ENCODE peak calls at places on chromosome X, in seven cellular contexts. One of them, this sample, is unnamed.

GRCh38 chrX:118432799-118433198 is 62.8 kb upstream of the DOCK11 start:
- DNase-seq in WTC11: no peak
- DNase-seq in lower lobe of right lung: no peak
- DNase-seq in GDM1: no peak
- DNase-seq in non-pigmented ciliary epithelial cell: no peak
- DNase-seq in SJCRH30: no peak
- DNase-seq in T-helper 1 cell: no peak
- DNase-seq in this sample: no peak

GRCh38 chrX:154799554-154800348 is 5.5 kb downstream of the MPP1 start:
- DNase-seq in non-pigmented ciliary epithelial cell: no peak
- DNase-seq in lower lobe of right lung: no peak
- DNase-seq in SJCRH30: peak
- DNase-seq in WTC11: no peak
- DNase-seq in T-helper 1 cell: no peak
- DNase-seq in GDM1: no peak
- DNase-seq in this sample: peak

GRCh38 chrX:12469296-12469695 is 321.9 kb upstream of the PRPS2 start:
- DNase-seq in T-helper 1 cell: no peak
- DNase-seq in SJCRH30: peak
- DNase-seq in WTC11: no peak
- DNase-seq in GDM1: no peak
- DNase-seq in non-pigmented ciliary epithelial cell: no peak
- DNase-seq in lower lobe of right lung: no peak
- DNase-seq in this sample: no peak

GRCh38 chrX:69067841-69068240 is 97.4 kb downstream of the PJA1 start:
- DNase-seq in non-pigmented ciliary epithelial cell: no peak
- DNase-seq in T-helper 1 cell: no peak
- DNase-seq in GDM1: no peak
- DNase-seq in lower lobe of right lung: no peak
- DNase-seq in SJCRH30: no peak
- DNase-seq in WTC11: no peak
- DNase-seq in this sample: no peak

GRCh38 chrX:31333181-31333831 is 261.5 kb upstream of the FTHL17 start:
- DNase-seq in non-pigmented ciliary epithelial cell: peak
- DNase-seq in SJCRH30: no peak
- DNase-seq in lower lobe of right lung: no peak
- DNase-seq in WTC11: no peak
- DNase-seq in T-helper 1 cell: no peak
- DNase-seq in GDM1: no peak
- DNase-seq in this sample: peak

GRCh38 chrX:15749642-15750610 is 11.9 kb downstream of the CA5B start:
- DNase-seq in SJCRH30: no peak
- DNase-seq in non-pigmented ciliary epithelial cell: no peak
- DNase-seq in WTC11: no peak
- DNase-seq in lower lobe of right lung: peak
- DNase-seq in GDM1: no peak
- DNase-seq in T-helper 1 cell: no peak
- DNase-seq in this sample: peak

GRCh38 chrX:20967725-20968124 is 406.5 kb upstream of the CNKSR2 start:
- DNase-seq in T-helper 1 cell: no peak
- DNase-seq in lower lobe of right lung: no peak
- DNase-seq in WTC11: no peak
- DNase-seq in non-pigmented ciliary epithelial cell: no peak
- DNase-seq in SJCRH30: no peak
- DNase-seq in GDM1: no peak
- DNase-seq in this sample: no peak

GRCh38 chrX:70452143-70452733 is 7.6 kb downstream of the DLG3 start:
- DNase-seq in SJCRH30: peak
- DNase-seq in GDM1: no peak
- DNase-seq in T-helper 1 cell: no peak
- DNase-seq in lower lobe of right lung: peak
- DNase-seq in WTC11: peak
- DNase-seq in non-pigmented ciliary epithelial cell: no peak
- DNase-seq in this sample: peak

GRCh38 chrX:120560405-120560841 is 339 bp downstream of the CUL4B start:
- DNase-seq in T-helper 1 cell: no peak
- DNase-seq in GDM1: no peak
- DNase-seq in WTC11: peak
- DNase-seq in non-pigmented ciliary epithelial cell: peak
- DNase-seq in lower lobe of right lung: peak
- DNase-seq in SJCRH30: peak
- DNase-seq in this sample: peak

GRCh38 chrX:150615356-150615755 is 46.9 kb downstream of the MTM1 start:
- DNase-seq in WTC11: no peak
- DNase-seq in T-helper 1 cell: no peak
- DNase-seq in non-pigmented ciliary epithelial cell: no peak
- DNase-seq in lower lobe of right lung: no peak
- DNase-seq in GDM1: no peak
- DNase-seq in SJCRH30: no peak
- DNase-seq in this sample: no peak

GRCh38 chrX:15908891-15909290 is 54.3 kb upstream of the AP1S2 start:
- DNase-seq in T-helper 1 cell: no peak
- DNase-seq in non-pigmented ciliary epithelial cell: no peak
- DNase-seq in SJCRH30: no peak
- DNase-seq in lower lobe of right lung: no peak
- DNase-seq in GDM1: no peak
- DNase-seq in WTC11: no peak
- DNase-seq in this sample: no peak

GRCh38 chrX:150635952-150636351 is 57.2 kb upstream of the MTMR1 start:
- DNase-seq in WTC11: no peak
- DNase-seq in SJCRH30: no peak
- DNase-seq in lower lobe of right lung: no peak
- DNase-seq in GDM1: no peak
- DNase-seq in T-helper 1 cell: no peak
- DNase-seq in non-pigmented ciliary epithelial cell: peak
- DNase-seq in this sample: peak

GRCh38 chrX:107117993-107118321 is 665 bp downstream of the RBM41 start:
- DNase-seq in lower lobe of right lung: no peak
- DNase-seq in WTC11: no peak
- DNase-seq in non-pigmented ciliary epithelial cell: no peak
- DNase-seq in SJCRH30: peak
- DNase-seq in GDM1: peak
- DNase-seq in T-helper 1 cell: no peak
- DNase-seq in this sample: peak

GRCh38 chrX:132622130-132622529 is 133.3 kb upstream of the MBNL3 start:
- DNase-seq in T-helper 1 cell: no peak
- DNase-seq in SJCRH30: peak
- DNase-seq in non-pigmented ciliary epithelial cell: peak
- DNase-seq in lower lobe of right lung: no peak
- DNase-seq in WTC11: no peak
- DNase-seq in GDM1: no peak
- DNase-seq in this sample: peak

GRCh38 chrX:137432609-137433008 is 133.3 kb upstream of the ZIC3 start:
- DNase-seq in T-helper 1 cell: no peak
- DNase-seq in non-pigmented ciliary epithelial cell: no peak
- DNase-seq in GDM1: peak
- DNase-seq in WTC11: peak
- DNase-seq in SJCRH30: peak
- DNase-seq in lower lobe of right lung: no peak
- DNase-seq in this sample: no peak

GRCh38 chrX:116318672-116319071 is 117.7 kb upstream of the SLC6A14 start:
- DNase-seq in T-helper 1 cell: no peak
- DNase-seq in GDM1: no peak
- DNase-seq in SJCRH30: no peak
- DNase-seq in lower lobe of right lung: no peak
- DNase-seq in non-pigmented ciliary epithelial cell: no peak
- DNase-seq in WTC11: no peak
- DNase-seq in this sample: no peak

GRCh38 chrX:129876734-129877395 is 29.1 kb upstream of the UTP14A start:
- DNase-seq in SJCRH30: peak
- DNase-seq in GDM1: no peak
- DNase-seq in non-pigmented ciliary epithelial cell: peak
- DNase-seq in T-helper 1 cell: no peak
- DNase-seq in lower lobe of right lung: no peak
- DNase-seq in WTC11: no peak
- DNase-seq in this sample: peak

GRCh38 chrX:17917945-17918577 is 57.0 kb upstream of the RAI2 start:
- DNase-seq in non-pigmented ciliary epithelial cell: no peak
- DNase-seq in SJCRH30: no peak
- DNase-seq in WTC11: no peak
- DNase-seq in GDM1: no peak
- DNase-seq in lower lobe of right lung: no peak
- DNase-seq in T-helper 1 cell: no peak
- DNase-seq in this sample: no peak

GRCh38 chrX:2461711-2462016 is 39.1 kb downstream of the DHRSX start:
- DNase-seq in SJCRH30: no peak
- DNase-seq in GDM1: no peak
- DNase-seq in T-helper 1 cell: no peak
- DNase-seq in lower lobe of right lung: peak
- DNase-seq in WTC11: no peak
- DNase-seq in non-pigmented ciliary epithelial cell: no peak
- DNase-seq in this sample: no peak

GRCh38 chrX:9318761-9319160 is 146.1 kb upstream of the TBL1X start:
- DNase-seq in non-pigmented ciliary epithelial cell: no peak
- DNase-seq in lower lobe of right lung: no peak
- DNase-seq in SJCRH30: no peak
- DNase-seq in T-helper 1 cell: no peak
- DNase-seq in GDM1: no peak
- DNase-seq in WTC11: no peak
- DNase-seq in this sample: no peak

GRCh38 chrX:134202561-134202960 is 34.4 kb upstream of the CCDC160 start:
- DNase-seq in lower lobe of right lung: no peak
- DNase-seq in GDM1: no peak
- DNase-seq in non-pigmented ciliary epithelial cell: no peak
- DNase-seq in SJCRH30: no peak
- DNase-seq in T-helper 1 cell: no peak
- DNase-seq in WTC11: no peak
- DNase-seq in this sample: no peak

This sample was measured in fibroblast of villous mesenchyme.